ENCODE peak calls at places on chromosomes 5 and 9, in nine cellular contexts. O is uterus; Z is endothelial cell of umbilical vein; Q is SJSA1; C is thyroid gland; L is aorta; S is CD8-positive, alpha-beta memory T cell; H is trophoblast cell; A is transverse colon. M is an unnamed sample.

GRCh38 chr5:157584628-157585027 is 9.1 kb upstream of the ADAM19 start:
- DNase-seq in O (no peak), Z (no peak), Q (no peak), C (no peak), L (no peak), S (no peak), H (no peak), A (no peak), M (no peak)

GRCh38 chr5:172640822-172641358 is at the start of gene NEURL1B:
- DNase-seq in O (peak; percentile 82), Z (peak; percentile 33), Q (peak; percentile 90), C (peak; percentile 51), L (peak; percentile 92), S (no peak), H (peak; percentile 46), A (peak; percentile 87), M (peak; percentile 87)

GRCh38 chr5:129506092-129506491 is 46.0 kb downstream of the ADAMTS19 start:
- DNase-seq in O (no peak), Z (no peak), Q (no peak), C (no peak), L (no peak), S (no peak), H (no peak), A (no peak), M (no peak)

GRCh38 chr5:59328801-59329296 is 564.7 kb downstream of the PDE4D start:
- DNase-seq in O (no peak), Z (peak; percentile 85), Q (no peak), C (no peak), L (peak; percentile 65), S (no peak), H (no peak), A (no peak), M (peak; percentile 20)

GRCh38 chr5:111158105-111158744 is 66.0 kb upstream of the CAMK4 start:
- DNase-seq in O (peak; percentile 41), Z (peak; percentile 84), Q (peak; percentile 64), C (peak; percentile 67), L (no peak), S (peak; percentile 61), H (peak; percentile 65), A (peak; percentile 68), M (peak; percentile 73)

GRCh38 chr5:116256717-116257116 is 171.9 kb downstream of the COMMD10 start:
- DNase-seq in O (no peak), Z (no peak), Q (no peak), C (no peak), L (no peak), S (no peak), H (no peak), A (no peak), M (no peak)

GRCh38 chr9:78972303-78973002 is 599.3 kb upstream of the TLE4 start:
- DNase-seq in O (no peak), Z (no peak), Q (no peak), C (no peak), L (no peak), S (no peak), H (no peak), A (no peak), M (no peak)

GRCh38 chr5:93123127-93123526 is 457.9 kb downstream of the NR2F1-AS1 start:
- DNase-seq in O (no peak), Z (no peak), Q (no peak), C (no peak), L (no peak), S (no peak), H (no peak), A (no peak), M (no peak)

GRCh38 chr5:775960-776861 is 8.3 kb downstream of the ZDHHC11B start:
- DNase-seq in O (no peak), Z (no peak), Q (no peak), C (no peak), L (peak; percentile 82), S (no peak), H (no peak), A (no peak), M (no peak)

GRCh38 chr5:171893290-171893890 is 107.8 kb downstream of the SMIM23 start:
- DNase-seq in O (no peak), Z (no peak), Q (no peak), C (no peak), L (no peak), S (no peak), H (peak; percentile 75), A (no peak), M (no peak)

GRCh38 chr5:140113180-140113698 is 670 bp upstream of the PURA start:
- DNase-seq in O (peak; percentile 27), Z (peak; percentile 10), Q (peak; percentile 55), C (peak; percentile 3), L (peak; percentile 75), S (peak; percentile 39), H (no peak), A (peak; percentile 21), M (peak; percentile 30)

GRCh38 chr9:27925815-27926214 is 352.5 kb upstream of the C9orf72 start:
- DNase-seq in O (no peak), Z (no peak), Q (no peak), C (no peak), L (no peak), S (no peak), H (no peak), A (no peak), M (no peak)

GRCh38 chr9:68827833-68828744 is 123.0 kb downstream of the PIP5K1B start:
- DNase-seq in O (no peak), Z (no peak), Q (no peak), C (no peak), L (no peak), S (no peak), H (no peak), A (no peak), M (no peak)

GRCh38 chr9:109176386-109176785 is 9.3 kb upstream of the FRRS1L start:
- DNase-seq in O (no peak), Z (no peak), Q (no peak), C (no peak), L (no peak), S (no peak), H (no peak), A (no peak), M (no peak)

GRCh38 chr5:84304591-84304990 is 80.1 kb downstream of the EDIL3 start:
- DNase-seq in O (no peak), Z (peak; percentile 46), Q (no peak), C (no peak), L (no peak), S (no peak), H (no peak), A (no peak), M (no peak)

GRCh38 chr9:73916016-73916673 is 581.0 kb upstream of the RORB start:
- DNase-seq in O (no peak), Z (no peak), Q (no peak), C (no peak), L (no peak), S (no peak), H (no peak), A (no peak), M (no peak)

GRCh38 chr9:129052592-129052991 is 16.2 kb downstream of the MIGA2 start:
- DNase-seq in O (no peak), Z (no peak), Q (no peak), C (peak; percentile 100), L (no peak), S (no peak), H (peak; percentile 24), A (peak; percentile 96), M (peak; percentile 70)
- H3K4me1 ChIP-seq in O (no peaks in the 10 kb centered on the region), Z (no peaks in the 10 kb centered on the region), Q (peaks cover 8% of the 10 kb centered on the region), C (peaks cover 4% of the 10 kb centered on the region), L (no peaks in the 10 kb centered on the region), S (no peaks in the 10 kb centered on the region), H (no peaks in the 10 kb centered on the region), A (peaks cover 17% of the 10 kb centered on the region), M (no peaks in the 10 kb centered on the region)

GRCh38 chr5:180128671-180129261 is 57.2 kb upstream of the RNF130 start:
- DNase-seq in O (no peak), Z (no peak), Q (no peak), C (no peak), L (no peak), S (no peak), H (no peak), A (no peak), M (no peak)
- H3K27ac ChIP-seq in O (no peak overlapping the region), Z (no peak overlapping the region), Q (no peak overlapping the region), C (no peak overlapping the region), L (no peak overlapping the region), S (no peak overlapping the region), H (no peak overlapping the region), A (no peak overlapping the region), M (no peak overlapping the region)

DNA sequence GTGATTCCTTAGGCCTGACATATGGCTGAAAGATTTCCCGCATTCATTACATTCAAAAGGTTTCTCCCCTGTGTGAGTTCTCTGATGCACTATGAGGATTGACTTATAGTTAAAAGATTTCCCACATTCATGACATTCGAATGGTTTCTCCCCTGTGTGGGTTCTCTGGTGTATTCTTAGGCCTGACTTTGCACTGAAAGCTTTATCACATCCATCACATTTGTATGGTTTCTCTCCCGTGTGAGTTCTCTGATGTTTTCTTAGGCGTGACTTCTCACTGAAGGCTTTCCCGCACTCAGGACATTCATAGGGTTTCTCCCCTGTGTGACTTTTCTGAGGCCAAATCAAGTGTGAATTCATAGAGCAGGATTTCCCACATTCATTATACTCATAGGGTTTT is 35.8 kb downstream of the ZNF782 start:
- DNase-seq in O (no peak), Z (peak; percentile 4), Q (no peak), C (no peak), L (no peak), S (no peak), H (no peak), A (no peak), M (no peak)
- H3K9me3 ChIP-seq in O (peaks cover 55% of the 10 kb centered on the region), Z (peaks cover 19% of the 10 kb centered on the region), Q (peaks cover 33% of the 10 kb centered on the region), C (peaks cover 13% of the 10 kb centered on the region), L (peaks cover 21% of the 10 kb centered on the region), S (peaks cover 56% of the 10 kb centered on the region), H (peaks cover 6% of the 10 kb centered on the region), A (peaks cover 91% of the 10 kb centered on the region), M (peaks cover 88% of the 10 kb centered on the region)

DNA sequence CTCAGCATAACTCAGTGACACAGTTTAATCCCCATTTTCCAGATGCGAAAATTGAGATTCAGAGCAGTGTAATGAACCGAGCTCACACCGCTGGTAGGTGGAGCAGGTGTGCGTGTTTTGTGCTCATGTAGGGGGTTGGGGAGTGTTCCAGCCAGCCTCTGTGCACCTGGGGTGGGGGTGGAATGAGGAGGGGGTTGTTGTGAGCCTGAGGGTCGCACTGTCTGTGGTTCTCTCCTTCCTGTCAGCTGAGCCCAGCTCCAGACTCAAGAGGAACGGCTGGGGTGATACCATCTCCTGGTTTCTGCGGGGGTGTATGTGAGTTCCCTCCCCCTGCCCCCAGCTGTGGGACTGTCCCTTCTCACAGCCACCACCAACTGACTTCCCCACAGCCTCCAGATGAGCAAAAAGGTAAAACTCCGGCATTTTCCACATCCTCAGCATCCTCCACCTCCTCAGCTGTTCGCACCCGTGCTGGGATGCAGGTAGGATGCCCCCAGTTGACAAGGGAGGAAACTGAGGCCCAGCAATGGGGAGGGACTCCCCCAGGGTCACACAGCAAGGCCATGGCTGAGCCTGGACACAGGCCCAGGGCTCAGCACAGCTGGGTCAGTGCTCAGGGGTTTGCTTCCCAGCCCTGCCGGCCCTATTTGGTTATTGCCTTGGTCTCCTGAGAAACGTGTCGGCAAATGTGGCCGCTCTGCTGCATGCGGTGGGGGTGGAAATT is 2.1 kb downstream of the SH2D3C start:
- DNase-seq in O (no peak), Z (no peak), Q (no peak), C (no peak), L (no peak), S (peak; percentile 75), H (no peak), A (peak; percentile 78), M (no peak)
- H3K4me1 ChIP-seq in O (no peaks in the 10 kb centered on the region), Z (peaks cover 4% of the 10 kb centered on the region), Q (no peaks in the 10 kb centered on the region), C (peaks cover 5% of the 10 kb centered on the region), L (no peaks in the 10 kb centered on the region), S (peaks cover 49% of the 10 kb centered on the region), H (no peaks in the 10 kb centered on the region), A (peaks cover 15% of the 10 kb centered on the region), M (peaks cover 18% of the 10 kb centered on the region)

M was measured in heart right ventricle.